ENCODE peak calls at places on chromosomes 6 and 20, in four cellular contexts. Q is PC-9, U is PC-3, O is kidney. X is an unnamed sample. For H3K4me1, the result is how much of the 10 kb centered on the place peaks cover.

GRCh38 chr6:170292778-170293164 is 1.9 kb upstream of the DLL1 start:
- DNase-seq in Q (no peak), U (peak), O (no peak), X (peak)

GRCh38 chr6:152984387-152984872 is 1.6 kb upstream of the FBXO5 start:
- DNase-seq in Q (no peak), U (no peak), O (no peak), X (peak)

GRCh38 chr6:158774734-158775449 is 44.3 kb downstream of the EZR start:
- DNase-seq in Q (no peak), U (no peak), O (no peak), X (no peak)

GRCh38 chr6:131844243-131844841 is 36.5 kb downstream of the ENPP1 start:
- DNase-seq in Q (no peak), U (peak), O (no peak), X (no peak)

GRCh38 chr6:14518515-14519217 is 401.1 kb downstream of the CD83 start:
- DNase-seq in Q (no peak), U (no peak), O (no peak), X (no peak)

GRCh38 chr6:37049990-37050853 is 44.8 kb downstream of the FGD2 start:
- DNase-seq in Q (no peak), U (no peak), O (peak), X (no peak)

GRCh38 chr20:34861386-34862084 is 11.1 kb downstream of the GGT7 start:
- DNase-seq in Q (peak), U (peak), O (no peak), X (no peak)

GRCh38 chr6:1255646-1256365 is 56.1 kb upstream of the FOXQ1 start:
- DNase-seq in Q (no peak), U (no peak), O (no peak), X (no peak)

GRCh38 chr20:34124469-34125249 is 12.6 kb upstream of the EIF2S2 start:
- DNase-seq in Q (no peak), U (no peak), O (no peak), X (no peak)

GRCh38 chr6:1952726-1953360 is 292.6 kb downstream of the GMDS start:
- DNase-seq in Q (peak), U (peak), O (no peak), X (no peak)

GRCh38 chr20:36527331-36528125 is 13.8 kb upstream of the MYL9 start:
- DNase-seq in Q (no peak), U (no peak), O (no peak), X (no peak)

GRCh38 chr6:25504661-25505060 is 147.4 kb upstream of the SCGN start:
- DNase-seq in Q (no peak), U (peak), O (no peak), X (no peak)

GRCh38 chr6:87139236-87139635 is 16.1 kb upstream of the ZNF292 start:
- DNase-seq in Q (peak), U (peak), O (no peak), X (no peak)

GRCh38 chr6:135909737-135910387 is 58.4 kb downstream of the PDE7B start:
- DNase-seq in Q (peak), U (peak), O (peak), X (peak)

GRCh38 chr6:15460110-15460727 is 202.6 kb downstream of the DTNBP1 start:
- DNase-seq in Q (no peak), U (peak), O (no peak), X (no peak)

GRCh38 chr20:7859371-7859802 is 80.9 kb downstream of the HAO1 start:
- DNase-seq in Q (no peak), U (peak), O (no peak), X (no peak)

GRCh38 chr6:95078457-95078856 is 498.9 kb upstream of the MANEA start:
- DNase-seq in Q (no peak), U (no peak), O (no peak), X (no peak)

GRCh38 chr6:150683320-150683719 is 83.6 kb downstream of the PLEKHG1 start:
- DNase-seq in Q (no peak), U (no peak), O (peak), X (no peak)

GRCh38 chr20:12199703-12200102 is 282.0 kb downstream of the BTBD3 start:
- DNase-seq in Q (no peak), U (no peak), O (no peak), X (no peak)

GRCh38 chr6:147088861-147089260 is 115.4 kb upstream of the STXBP5 start:
- DNase-seq in Q (no peak), U (no peak), O (no peak), X (no peak)

GRCh38 chr6:98839788-98840361 is 5.5 kb downstream of the POU3F2 start:
- DNase-seq in Q (no peak), U (peak), O (no peak), X (no peak)

GRCh38 chr20:22472386-22472785 is 112.0 kb downstream of the FOXA2 start:
- DNase-seq in Q (no peak), U (no peak), O (no peak), X (no peak)

GRCh38 chr6:30091577-30092381 is 16.2 kb upstream of the RNF39 start:
- DNase-seq in Q (peak), U (peak), O (peak), X (no peak)

GRCh38 chr20:45138451-45139300 is 14.4 kb upstream of the WFDC12 start:
- DNase-seq in Q (peak), U (peak), O (peak), X (peak)

GRCh38 chr6:52839124-52840055 is 1.2 kb downstream of the GSTA5 start:
- DNase-seq in Q (peak), U (peak), O (no peak), X (peak)

GRCh38 chr20:36532822-36533221 is 8.5 kb upstream of the MYL9 start:
- DNase-seq in Q (no peak), U (no peak), O (no peak), X (no peak)

GRCh38 chr20:22449115-22449973 is 135.0 kb downstream of the FOXA2 start:
- DNase-seq in Q (no peak), U (no peak), O (no peak), X (no peak)

GRCh38 chr6:154504865-154505449 is 5.5 kb downstream of the CNKSR3 start:
- DNase-seq in Q (no peak), U (no peak), O (no peak), X (no peak)
- H3K4me1 ChIP-seq in Q (under half), U (under half), O (under half), X (under half)

DNA sequence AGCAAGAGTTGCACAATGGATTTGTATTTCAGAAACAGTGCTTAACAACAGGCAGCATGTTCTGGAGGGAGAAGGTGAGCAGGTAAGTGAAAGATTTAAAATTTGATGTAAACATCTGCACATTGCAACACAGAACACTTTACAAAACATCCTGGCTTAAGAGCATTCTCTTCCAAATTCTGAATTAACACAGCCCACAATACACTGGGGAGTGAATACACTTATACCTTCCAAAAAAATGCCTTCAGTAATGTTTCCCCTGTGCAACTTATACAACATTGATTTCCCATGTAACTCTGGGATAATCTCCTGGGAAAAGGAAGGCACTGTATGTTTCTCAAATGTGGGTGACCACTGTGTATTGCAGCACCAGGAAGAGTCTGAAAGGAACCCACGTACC is 127.6 kb downstream of the FYN start:
- DNase-seq in Q (no peak), U (no peak), O (no peak), X (no peak)
- H3K4me1 ChIP-seq in Q (under half), U (under half), O (under half), X (under half)

GRCh38 chr6:159981591-159982245 is 12.8 kb downstream of the IGF2R start:
- DNase-seq in Q (no peak), U (no peak), O (no peak), X (no peak)

GRCh38 chr6:159978291-159979135 is 9.6 kb downstream of the IGF2R start:
- DNase-seq in Q (peak), U (peak), O (no peak), X (no peak)

GRCh38 chr6:159981171-159981571 is 12.3 kb downstream of the IGF2R start:
- DNase-seq in Q (no peak), U (no peak), O (no peak), X (no peak)

GRCh38 chr6:159979136-159979874 is 10.4 kb downstream of the IGF2R start:
- DNase-seq in Q (peak), U (peak), O (no peak), X (no peak)

DNA sequence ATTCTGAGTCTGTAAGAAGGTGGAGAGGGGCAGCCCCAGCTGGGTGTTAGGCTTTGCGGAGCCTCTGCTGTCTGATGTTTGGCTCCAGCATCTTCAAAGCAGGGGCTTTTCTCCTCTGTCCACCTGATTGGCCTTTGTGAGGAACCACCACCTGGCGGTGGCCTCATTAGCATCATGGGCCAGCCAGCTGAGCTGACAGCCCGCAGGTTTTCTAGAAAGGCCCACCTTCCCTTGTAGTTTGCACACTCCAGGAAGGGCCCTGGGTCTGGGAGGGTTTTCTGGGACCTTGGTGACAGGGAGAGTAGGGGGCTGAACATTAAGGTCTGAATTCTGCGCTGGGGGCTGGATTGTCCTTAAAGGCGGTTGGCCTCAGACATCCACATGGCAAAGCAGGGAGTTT is 11.6 kb downstream of the IGF2R start:
- DNase-seq in Q (no peak), U (no peak), O (no peak), X (no peak)
- H3K4me1 ChIP-seq in Q (under half), U (half or more), O (half or more), X (under half)

GRCh38 chr6:90183587-90184333 is 112.9 kb downstream of the BACH2 start:
- DNase-seq in Q (no peak), U (no peak), O (no peak), X (no peak)
- H3K4me1 ChIP-seq in Q (under half), U (under half), O (under half), X (under half)

GRCh38 chr6:44042261-44043035 is 84.8 kb downstream of the MRPL14 start:
- DNase-seq in Q (no peak), U (no peak), O (peak), X (no peak)
- H3K4me1 ChIP-seq in Q (half or more), U (half or more), O (under half), X (under half)

DNA sequence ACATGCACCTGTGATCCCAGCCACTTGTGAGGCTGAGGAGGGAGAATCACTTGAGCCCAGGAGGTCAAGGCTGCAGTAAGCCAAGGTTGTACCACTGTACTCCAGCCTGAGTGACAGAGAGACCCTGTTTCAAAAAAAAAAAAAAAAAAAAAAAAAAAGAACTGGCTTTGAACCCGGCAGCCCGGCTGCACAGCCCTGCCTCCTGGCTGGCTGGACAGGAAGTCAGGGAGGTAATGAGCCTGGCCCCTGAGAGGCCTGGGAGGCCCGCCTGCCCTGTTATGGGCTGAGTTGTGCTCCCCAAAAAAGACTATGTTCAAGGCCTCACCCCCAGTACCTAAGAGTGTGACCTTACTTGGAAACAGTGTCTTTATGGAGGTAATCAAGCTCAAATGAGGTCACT is 65.6 kb downstream of the ABHD12 start:
- DNase-seq in Q (no peak), U (no peak), O (peak), X (no peak)
- H3K4me1 ChIP-seq in Q (under half), U (under half), O (under half), X (under half)

GRCh38 chr6:142856857-142857608 is 87.9 kb downstream of the HIVEP2 start:
- DNase-seq in Q (no peak), U (no peak), O (no peak), X (no peak)

GRCh38 chr6:142857609-142858195 is 87.3 kb downstream of the HIVEP2 start:
- DNase-seq in Q (no peak), U (no peak), O (no peak), X (no peak)

GRCh38 chr6:142855877-142856606 is 88.9 kb downstream of the HIVEP2 start:
- DNase-seq in Q (no peak), U (no peak), O (no peak), X (no peak)

GRCh38 chr6:142854589-142855488 is 90.1 kb downstream of the HIVEP2 start:
- DNase-seq in Q (no peak), U (no peak), O (no peak), X (no peak)

DNA sequence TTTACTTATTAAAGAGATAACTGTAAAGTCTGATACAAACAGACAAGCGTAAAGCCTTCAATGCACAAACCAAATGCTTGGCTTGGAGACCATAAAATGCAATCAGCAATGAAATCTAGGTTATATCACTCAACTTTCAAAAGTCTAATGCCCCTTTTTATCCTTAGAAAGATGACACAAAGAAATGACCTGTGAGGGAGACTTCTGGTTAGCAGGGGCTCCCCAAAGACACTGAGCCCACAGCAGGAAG is 88.4 kb downstream of the HIVEP2 start:
- DNase-seq in Q (no peak), U (no peak), O (no peak), X (no peak)
- H3K4me1 ChIP-seq in Q (under half), U (under half), O (under half), X (under half)

X was measured in Caco-2.